ENCODE peak calls at places on chromosomes 6 and 20, in six cellular contexts. B is B cell; K is body of pancreas; Z is Peyer's patch; N is activated CD8-positive, alpha-beta T cell treated with anti-CD3 and anti-CD28 coated beads for 36 hours; T is psoas muscle. Q is an unnamed sample.

GRCh38 chr6:105374010-105374420 is 28.9 kb downstream of the PREP start:
- DNase-seq in K (no peak), B (no peak), T (no peak), Z (no peak), N (no peak), Q (no peak)

GRCh38 chr6:168313371-168314028 is 6.1 kb downstream of the DACT2 start:
- DNase-seq in B (no peak), K (no peak), Z (no peak), N (no peak), T (no peak), Q (no peak)

GRCh38 chr20:32727663-32728062 is 15.6 kb downstream of the COMMD7 start:
- DNase-seq in T (no peak), N (no peak), K (no peak), Z (no peak), B (no peak), Q (no peak)

GRCh38 chr6:138643210-138643609 is 130.4 kb upstream of the CCDC28A start:
- DNase-seq in N (no peak), B (no peak), K (no peak), Z (no peak), T (no peak), Q (no peak)

GRCh38 chr6:161523367-161523766 is 249.5 kb upstream of the AGPAT4 start:
- DNase-seq in Z (no peak), B (no peak), T (no peak), N (no peak), K (no peak), Q (no peak)

GRCh38 chr6:157304840-157305675 is 18.3 kb downstream of the TMEM242 start:
- DNase-seq in K (peak), B (no peak), N (no peak), T (no peak), Z (no peak), Q (no peak)

GRCh38 chr6:38184041-38184779 is 364.7 kb downstream of the ZFAND3 start:
- DNase-seq in N (no peak), T (no peak), Z (no peak), B (no peak), K (no peak), Q (no peak)

GRCh38 chr6:148324297-148325007 is 18.2 kb upstream of the SASH1 start:
- DNase-seq in Z (no peak), K (no peak), N (no peak), B (no peak), T (no peak), Q (no peak)

GRCh38 chr20:20743511-20744169 is 31.2 kb upstream of the RALGAPA2 start:
- DNase-seq in Z (no peak), K (peak), B (peak), T (peak), N (no peak), Q (peak)

GRCh38 chr6:29760328-29760727 is 37.1 kb downstream of the HLA-F start:
- DNase-seq in B (no peak), N (no peak), Z (no peak), K (no peak), T (no peak), Q (no peak)

GRCh38 chr6:108598316-108598863 is 37.7 kb downstream of the FOXO3 start:
- DNase-seq in B (no peak), T (peak), Z (no peak), N (peak), K (no peak), Q (no peak)

GRCh38 chr6:23091795-23092194 is 522.4 kb downstream of the HDGFL1 start:
- DNase-seq in K (no peak), B (no peak), Z (no peak), N (no peak), T (no peak), Q (no peak)

GRCh38 chr6:30044630-30045029 is 16.4 kb upstream of the POLR1H start:
- DNase-seq in T (no peak), Z (no peak), N (no peak), B (no peak), K (no peak), Q (no peak)

GRCh38 chr6:110573537-110573936 is 97.1 kb upstream of the SLC22A16 start:
- DNase-seq in Z (no peak), K (no peak), B (no peak), T (no peak), N (no peak), Q (no peak)

GRCh38 chr20:25148982-25149846 is 46.3 kb upstream of the ENTPD6 start:
- DNase-seq in N (no peak), B (no peak), K (no peak), Z (no peak), T (no peak), Q (no peak)

GRCh38 chr6:33428219-33428890 is 8.5 kb downstream of the SYNGAP1 start:
- DNase-seq in T (no peak), N (peak), B (peak), Z (no peak), K (peak), Q (no peak)
- TF ChIP-seq CTCF in T (no peak), N (peak), B (peak), Z (peak), K (peak), Q (peak)

GRCh38 chr6:41021832-41022231 is 17.2 kb downstream of the UNC5CL start:
- DNase-seq in B (no peak), Z (no peak), K (peak), N (no peak), T (no peak), Q (no peak)
- TF ChIP-seq CTCF in B (no peak), Z (no peak), K (peak), N (no peak), T (peak), Q (no peak)

DNA sequence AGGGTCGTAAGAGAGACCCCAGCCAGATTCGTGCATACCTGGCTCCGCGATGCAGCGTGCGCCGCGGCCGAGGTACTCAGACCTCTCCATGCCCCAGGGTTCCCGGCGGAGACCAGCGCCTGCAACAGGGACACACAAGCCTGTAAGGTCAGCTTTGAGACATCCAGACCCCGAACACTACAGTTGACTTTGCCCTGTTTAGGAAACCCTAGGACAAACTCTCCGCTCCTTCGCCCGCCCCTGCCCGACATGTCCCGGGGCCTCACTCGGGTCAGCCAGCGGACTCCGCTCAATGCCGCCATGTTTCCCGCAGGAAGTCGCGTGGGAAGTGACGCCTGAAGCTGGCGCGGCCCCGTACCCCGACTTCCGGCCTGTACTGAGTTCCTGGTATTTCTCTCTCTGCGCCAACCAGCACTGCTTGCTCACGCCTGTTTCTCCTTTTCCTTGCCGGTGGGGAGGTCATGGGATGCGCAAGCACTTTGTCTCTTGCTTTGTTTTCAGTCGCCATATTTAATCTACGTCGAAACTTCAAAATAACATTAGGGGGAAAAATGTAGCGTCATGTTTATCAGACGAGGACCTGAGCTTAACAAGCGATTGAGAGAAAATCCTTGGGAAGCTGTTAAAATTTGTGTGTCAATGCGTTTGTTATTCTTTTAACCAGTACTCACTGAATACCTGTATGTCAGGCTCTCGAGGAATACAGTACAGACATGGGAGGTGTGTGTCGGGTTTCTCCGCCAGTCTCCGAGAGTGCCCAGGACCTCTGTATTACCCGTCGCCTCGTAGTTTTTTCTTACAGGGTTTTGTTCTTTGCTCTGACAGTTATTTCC is at the start of gene IDH3B:
- DNase-seq in K (peak), B (peak), N (peak), Z (peak), T (peak), Q (peak)
- TF ChIP-seq CTCF in K (no peak), B (no peak), N (no peak), Z (no peak), T (no peak), Q (no peak)

GRCh38 chr20:50649587-50649986 is 41.8 kb downstream of the RIPOR3 start:
- DNase-seq in Z (no peak), K (no peak), T (peak), B (no peak), N (no peak), Q (no peak)

GRCh38 chr20:50651676-50652075 is 39.7 kb downstream of the RIPOR3 start:
- DNase-seq in B (no peak), N (no peak), Z (no peak), K (no peak), T (no peak), Q (no peak)

GRCh38 chr20:50655325-50655880 is 35.9 kb downstream of the RIPOR3 start:
- DNase-seq in K (peak), T (peak), B (no peak), Z (no peak), N (no peak), Q (no peak)

GRCh38 chr20:50654899-50655298 is 36.4 kb downstream of the RIPOR3 start:
- DNase-seq in T (no peak), B (no peak), Z (no peak), N (no peak), K (no peak), Q (no peak)

GRCh38 chr20:50652702-50653294 is 38.5 kb downstream of the RIPOR3 start:
- DNase-seq in N (no peak), B (no peak), K (no peak), Z (no peak), T (no peak), Q (no peak)
- TF ChIP-seq CTCF in N (no peak), B (no peak), K (no peak), Z (no peak), T (no peak), Q (no peak)

DNA sequence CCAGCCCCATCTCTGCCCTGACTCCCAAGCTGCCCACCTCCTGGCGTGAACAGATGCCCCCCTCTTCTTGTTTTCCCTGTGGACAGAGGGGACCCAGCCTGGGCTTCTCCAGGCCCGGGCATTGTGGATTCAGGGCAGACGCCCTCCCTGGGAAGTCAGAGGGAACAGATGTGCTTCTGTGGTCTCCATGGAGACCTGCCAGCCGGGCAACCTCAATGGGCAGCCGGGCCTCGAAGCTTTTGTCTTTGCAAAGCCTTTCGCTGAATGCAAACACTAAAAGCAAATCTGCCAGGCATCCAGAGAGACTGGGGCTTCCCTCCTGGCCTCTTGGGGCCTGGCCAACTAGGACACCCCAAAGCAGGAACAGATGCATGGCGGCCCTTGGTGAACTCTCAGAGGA is 369.9 kb upstream of the SULF2 start:
- DNase-seq in Z (no peak), T (no peak), N (no peak), K (peak), B (no peak), Q (no peak)
- TF ChIP-seq CTCF in Z (no peak), T (no peak), N (no peak), K (no peak), B (no peak), Q (no peak)

DNA sequence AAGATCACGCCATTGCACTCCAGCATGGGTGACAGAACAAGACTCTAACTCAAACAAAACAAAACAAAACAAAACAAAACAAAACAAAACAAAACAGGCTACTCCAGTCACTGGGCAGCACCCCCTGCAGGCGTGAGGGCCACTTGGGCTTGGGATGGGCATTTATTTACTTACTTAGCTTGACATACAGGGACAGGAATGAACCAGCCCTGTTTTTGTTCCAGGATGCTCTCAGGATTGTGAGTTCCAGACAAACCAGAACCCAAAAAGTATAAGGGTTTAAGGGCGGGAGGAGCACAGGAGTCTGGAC is 4.0 kb upstream of the PTPN1 start:
- DNase-seq in B (no peak), N (no peak), Z (no peak), T (no peak), K (no peak), Q (no peak)
- TF ChIP-seq CTCF in B (no peak), N (no peak), Z (no peak), T (no peak), K (no peak), Q (no peak)

GRCh38 chr6:125544819-125545218 is 204.6 kb upstream of the HEY2 start:
- DNase-seq in Z (no peak), K (no peak), N (no peak), B (no peak), T (no peak), Q (no peak)

GRCh38 chr6:125537090-125537489 is 212.3 kb upstream of the HEY2 start:
- DNase-seq in K (no peak), N (no peak), B (no peak), T (no peak), Z (no peak), Q (no peak)

GRCh38 chr6:125534430-125535263 is 214.8 kb upstream of the HEY2 start:
- DNase-seq in K (no peak), B (no peak), Z (no peak), N (no peak), T (no peak), Q (no peak)

DNA sequence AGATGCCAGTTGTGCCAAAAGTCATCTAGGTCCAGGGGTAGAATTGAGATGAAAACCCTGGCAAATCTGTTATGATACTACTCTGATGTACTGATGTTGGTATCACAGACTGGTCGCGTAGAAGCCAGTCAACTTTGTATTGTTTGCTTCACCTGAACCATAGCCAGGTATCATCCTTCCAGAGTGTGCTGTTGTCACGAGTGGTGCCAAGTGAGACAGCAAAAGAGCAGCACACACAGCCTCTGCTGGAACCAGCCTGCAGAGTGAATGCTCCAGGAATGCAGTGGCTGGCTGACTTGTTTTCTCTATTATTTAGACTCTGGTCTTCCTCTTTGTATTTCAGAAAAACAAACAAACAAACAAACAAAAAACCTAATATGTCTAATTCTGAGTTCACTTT is 209.5 kb upstream of the HEY2 start:
- DNase-seq in N (no peak), Z (no peak), T (no peak), K (no peak), B (no peak), Q (no peak)
- TF ChIP-seq CTCF in N (no peak), Z (no peak), T (no peak), K (no peak), B (no peak), Q (no peak)

GRCh38 chr6:159842035-159842434 is 42.0 kb downstream of the PNLDC1 start:
- DNase-seq in B (no peak), T (no peak), K (peak), Z (no peak), N (no peak), Q (no peak)
- TF ChIP-seq CTCF in B (no peak), T (no peak), K (peak), Z (no peak), N (peak), Q (peak)

GRCh38 chr20:57315083-57315963 is 14.3 kb upstream of the SPO11 start:
- DNase-seq in T (no peak), K (no peak), B (no peak), Z (no peak), N (no peak), Q (no peak)
- TF ChIP-seq CTCF in T (no peak), K (no peak), B (no peak), Z (no peak), N (no peak), Q (no peak)

GRCh38 chr20:17287503-17287902 is 60.7 kb downstream of the PCSK2 start:
- DNase-seq in N (peak), T (no peak), B (no peak), K (no peak), Z (no peak), Q (no peak)
- TF ChIP-seq CTCF in N (no peak), T (no peak), B (no peak), K (no peak), Z (no peak), Q (no peak)

Q was measured in thoracic aorta.